ENCODE peak calls at places on chromosomes 7 and 10, in ten cellular contexts. B, T, W, H, M, X, L, Z, S and A are unnamed samples.

GRCh38 chr7:98674881-98675280 is 57.8 kb downstream of the NPTX2 start:
- DNase-seq in Z (no peak), L (no peak), W (no peak), T (no peak), S (no peak), H (no peak), B (no peak), X (no peak), M (no peak), A (no peak)

GRCh38 chr7:127409629-127410028 is 17.1 kb upstream of the ZNF800 start:
- DNase-seq in H (no peak), B (no peak), W (no peak), M (no peak), T (peak), L (no peak), Z (no peak), S (no peak), X (no peak), A (no peak)

GRCh38 chr10:120998251-120998650 is 147.1 kb downstream of the WDR11 start:
- DNase-seq in M (no peak), L (no peak), Z (no peak), X (no peak), T (no peak), B (no peak), H (no peak), S (no peak), W (no peak), A (no peak)

GRCh38 chr10:116660860-116661259 is 40.1 kb downstream of the PNLIPRP2 start:
- DNase-seq in B (no peak), W (no peak), Z (no peak), L (no peak), T (no peak), M (no peak), X (no peak), S (no peak), H (no peak), A (no peak)

GRCh38 chr7:28654111-28654510 is 241.8 kb downstream of the CREB5 start:
- DNase-seq in T (no peak), M (no peak), W (no peak), Z (no peak), X (no peak), S (no peak), B (peak), L (no peak), H (no peak), A (no peak)

GRCh38 chr10:13317474-13317873 is 17.6 kb upstream of the PHYH start:
- DNase-seq in M (no peak), Z (no peak), H (no peak), B (no peak), T (no peak), S (no peak), W (no peak), L (no peak), X (no peak), A (no peak)

GRCh38 chr10:68184546-68184945 is 47.4 kb downstream of the ATOH7 start:
- DNase-seq in X (no peak), B (no peak), T (peak), W (peak), L (no peak), Z (no peak), S (no peak), H (no peak), M (no peak), A (no peak)

GRCh38 chr10:75663947-75664664 is 232.7 kb downstream of the LRMDA start:
- DNase-seq in Z (no peak), M (no peak), B (no peak), T (no peak), L (no peak), S (no peak), W (no peak), X (no peak), H (no peak), A (no peak)

GRCh38 chr10:11875499-11876281 is 52.5 kb downstream of the PROSER2 start:
- DNase-seq in S (peak), T (peak), M (no peak), L (no peak), B (no peak), Z (no peak), W (peak), X (peak), H (peak), A (peak)

GRCh38 chr10:126277177-126277576 is 111.1 kb downstream of the ADAM12 start:
- DNase-seq in H (no peak), W (peak), L (no peak), M (no peak), T (no peak), S (no peak), X (no peak), B (no peak), Z (no peak), A (no peak)

GRCh38 chr10:48364659-48365405 is 58.4 kb downstream of the MAPK8 start:
- DNase-seq in T (no peak), X (no peak), B (no peak), M (no peak), S (no peak), W (no peak), H (no peak), L (no peak), Z (no peak), A (peak)

GRCh38 chr7:11716185-11716584 is 115.8 kb downstream of the THSD7A start:
- DNase-seq in L (no peak), H (no peak), T (no peak), W (no peak), B (no peak), Z (no peak), S (peak), X (peak), M (no peak), A (no peak)

GRCh38 chr7:13117103-13117502 is 429.7 kb downstream of the ARL4A start:
- DNase-seq in T (peak), S (no peak), Z (no peak), M (no peak), W (peak), L (no peak), H (no peak), X (no peak), B (peak), A (no peak)

GRCh38 chr7:125611582-125611981 is 682.0 kb upstream of the POT1 start:
- DNase-seq in H (no peak), M (no peak), T (no peak), X (no peak), L (no peak), B (no peak), Z (no peak), S (no peak), W (no peak), A (no peak)

GRCh38 chr10:123890246-123890645 is 1.4 kb downstream of the CPXM2 start:
- DNase-seq in W (no peak), X (no peak), S (no peak), L (no peak), M (no peak), B (no peak), Z (no peak), T (peak), H (no peak), A (no peak)

GRCh38 chr7:146172112-146172511 is 55.5 kb downstream of the CNTNAP2 start:
- DNase-seq in S (no peak), T (no peak), H (no peak), L (no peak), M (no peak), W (no peak), X (no peak), Z (no peak), B (peak), A (no peak)

GRCh38 chr10:96491303-96491702 is 22.4 kb downstream of the TLL2 start:
- DNase-seq in B (no peak), Z (no peak), H (no peak), W (no peak), T (no peak), X (no peak), M (no peak), S (no peak), L (no peak), A (no peak)

GRCh38 chr10:128938488-128938887 is 528.6 kb upstream of the MGMT start:
- DNase-seq in L (no peak), S (no peak), X (no peak), B (no peak), T (no peak), Z (no peak), W (no peak), H (no peak), M (no peak), A (no peak)

GRCh38 chr7:16900212-16900768 is 18.5 kb upstream of the AGR3 start:
- DNase-seq in L (no peak), M (no peak), H (no peak), T (no peak), W (no peak), B (no peak), S (no peak), Z (no peak), X (no peak), A (no peak)

GRCh38 chr7:157372300-157373232 is 35.8 kb downstream of the DNAJB6 start:
- DNase-seq in X (no peak), W (no peak), M (no peak), T (no peak), B (no peak), S (no peak), H (no peak), Z (no peak), L (no peak), A (no peak)

GRCh38 chr7:100546129-100546867 is 7.3 kb downstream of the AGFG2 start:
- DNase-seq in L (peak), M (no peak), W (no peak), H (no peak), S (no peak), Z (no peak), B (no peak), X (no peak), T (no peak), A (no peak)

GRCh38 chr10:81876253-81876731 is 1.3 kb downstream of the NRG3 start:
- DNase-seq in L (no peak), X (no peak), B (peak), T (peak), S (no peak), H (no peak), W (peak), Z (no peak), M (no peak), A (no peak)

GRCh38 chr10:80896959-80897358 is 359.3 kb downstream of the SH2D4B start:
- DNase-seq in B (no peak), T (no peak), H (no peak), M (no peak), W (no peak), S (no peak), Z (no peak), L (no peak), X (no peak), A (no peak)

GRCh38 chr7:26365077-26365896 is 73.6 kb downstream of the SNX10 start:
- DNase-seq in B (peak), H (no peak), W (peak), X (peak), S (peak), M (no peak), T (peak), L (peak), Z (no peak), A (peak)

GRCh38 chr7:157485361-157485831 is 148.6 kb downstream of the DNAJB6 start:
- DNase-seq in W (no peak), B (no peak), X (no peak), H (no peak), Z (no peak), T (no peak), M (no peak), S (no peak), L (no peak), A (no peak)

GRCh38 chr10:133010095-133010837 is 67.9 kb upstream of the CFAP46 start:
- DNase-seq in W (no peak), Z (no peak), X (no peak), B (no peak), L (no peak), T (no peak), S (no peak), M (no peak), H (no peak), A (no peak)

GRCh38 chr7:111383133-111383532 is 179.2 kb downstream of the IMMP2L start:
- DNase-seq in M (no peak), X (no peak), H (no peak), L (no peak), T (no peak), Z (no peak), W (no peak), B (no peak), S (no peak), A (no peak)

GRCh38 chr10:64007157-64007556 is 486.0 kb downstream of the REEP3 start:
- DNase-seq in T (no peak), Z (no peak), W (no peak), X (no peak), H (no peak), M (no peak), B (no peak), L (no peak), S (no peak), A (no peak)

GRCh38 chr7:51606601-51607154 is 290.1 kb upstream of the COBL start:
- DNase-seq in M (no peak), Z (no peak), S (peak), T (no peak), B (peak), L (no peak), X (peak), H (no peak), W (no peak), A (no peak)

GRCh38 chr10:102241444-102242117 is at the start of gene PITX3:
- DNase-seq in M (peak), H (peak), L (peak), X (peak), W (peak), B (peak), T (peak), S (peak), Z (peak), A (peak)

GRCh38 chr7:95440394-95441038 is 5.7 kb upstream of the PON2 start:
- DNase-seq in L (no peak), S (no peak), T (no peak), Z (no peak), W (no peak), X (no peak), H (no peak), M (no peak), B (no peak), A (no peak)